ENCODE peak calls at places on chromosomes 5 and 9, in seven cellular contexts. One of them, this sample, is unnamed.

GRCh38 chr9:129259373-129259772 is 81.3 kb upstream of the IER5L start:
- DNase-seq in A549: no peak
- DNase-seq in HCT116: no peak
- DNase-seq in endothelial cell of umbilical vein: no peak
- DNase-seq in HepG2: no peak
- DNase-seq in K562: no peak
- DNase-seq in H1: no peak
- DNase-seq in this sample: no peak

GRCh38 chr9:37290881-37291485 is 131.5 kb upstream of the GRHPR start:
- DNase-seq in A549: peak
- DNase-seq in HCT116: peak
- DNase-seq in endothelial cell of umbilical vein: peak
- DNase-seq in HepG2: no peak
- DNase-seq in K562: no peak
- DNase-seq in H1: no peak
- DNase-seq in this sample: peak

GRCh38 chr5:93583525-93583798 is 440 bp downstream of the NR2F1 start:
- DNase-seq in A549: peak
- DNase-seq in HCT116: no peak
- DNase-seq in endothelial cell of umbilical vein: no peak
- DNase-seq in HepG2: no peak
- DNase-seq in K562: no peak
- DNase-seq in H1: no peak
- DNase-seq in this sample: no peak

GRCh38 chr9:127557998-127558546 is 54.0 kb upstream of the STXBP1 start:
- DNase-seq in A549: no peak
- DNase-seq in HCT116: no peak
- DNase-seq in endothelial cell of umbilical vein: no peak
- DNase-seq in HepG2: no peak
- DNase-seq in K562: no peak
- DNase-seq in H1: no peak
- DNase-seq in this sample: no peak

GRCh38 chr5:170145462-170145861 is 39.8 kb downstream of the FOXI1 start:
- DNase-seq in A549: peak
- DNase-seq in HCT116: peak
- DNase-seq in endothelial cell of umbilical vein: no peak
- DNase-seq in HepG2: no peak
- DNase-seq in K562: peak
- DNase-seq in H1: no peak
- DNase-seq in this sample: peak

GRCh38 chr5:111668713-111669112 is 88.3 kb downstream of the NREP start:
- DNase-seq in A549: no peak
- DNase-seq in HCT116: no peak
- DNase-seq in endothelial cell of umbilical vein: no peak
- DNase-seq in HepG2: no peak
- DNase-seq in K562: no peak
- DNase-seq in H1: no peak
- DNase-seq in this sample: no peak

GRCh38 chr5:93145767-93146166 is 435.3 kb downstream of the NR2F1-AS1 start:
- DNase-seq in A549: no peak
- DNase-seq in HCT116: no peak
- DNase-seq in endothelial cell of umbilical vein: no peak
- DNase-seq in HepG2: no peak
- DNase-seq in K562: no peak
- DNase-seq in H1: no peak
- DNase-seq in this sample: no peak

GRCh38 chr9:114001794-114002261 is 76.3 kb downstream of the AMBP start:
- DNase-seq in A549: no peak
- DNase-seq in HCT116: no peak
- DNase-seq in endothelial cell of umbilical vein: no peak
- DNase-seq in HepG2: no peak
- DNase-seq in K562: no peak
- DNase-seq in H1: no peak
- DNase-seq in this sample: no peak

GRCh38 chr9:78856781-78857180 is 559.9 kb downstream of the PSAT1 start:
- DNase-seq in A549: no peak
- DNase-seq in HCT116: no peak
- DNase-seq in endothelial cell of umbilical vein: no peak
- DNase-seq in HepG2: no peak
- DNase-seq in K562: no peak
- DNase-seq in H1: no peak
- DNase-seq in this sample: no peak

GRCh38 chr5:86917117-86917579 is 299.4 kb downstream of the COX7C start:
- DNase-seq in A549: peak
- DNase-seq in HCT116: no peak
- DNase-seq in endothelial cell of umbilical vein: peak
- DNase-seq in HepG2: no peak
- DNase-seq in K562: peak
- DNase-seq in H1: no peak
- DNase-seq in this sample: peak

GRCh38 chr5:180291234-180291940 is 496 bp downstream of the MAPK9 start:
- DNase-seq in A549: no peak
- DNase-seq in HCT116: no peak
- DNase-seq in endothelial cell of umbilical vein: peak
- DNase-seq in HepG2: no peak
- DNase-seq in K562: peak
- DNase-seq in H1: no peak
- DNase-seq in this sample: peak

GRCh38 chr5:132259061-132259851 is 1.8 kb downstream of the PDLIM4 start:
- DNase-seq in A549: no peak
- DNase-seq in HCT116: no peak
- DNase-seq in endothelial cell of umbilical vein: peak
- DNase-seq in HepG2: no peak
- DNase-seq in K562: peak
- DNase-seq in H1: no peak
- DNase-seq in this sample: no peak

GRCh38 chr5:159915913-159916840 is at the start of gene ADRA1B:
- DNase-seq in A549: peak
- DNase-seq in HCT116: no peak
- DNase-seq in endothelial cell of umbilical vein: peak
- DNase-seq in HepG2: peak
- DNase-seq in K562: peak
- DNase-seq in H1: peak
- DNase-seq in this sample: peak

GRCh38 chr9:124947727-124948391 is 7.0 kb upstream of the GOLGA1 start:
- DNase-seq in A549: no peak
- DNase-seq in HCT116: no peak
- DNase-seq in endothelial cell of umbilical vein: no peak
- DNase-seq in HepG2: no peak
- DNase-seq in K562: no peak
- DNase-seq in H1: no peak
- DNase-seq in this sample: no peak

GRCh38 chr9:12843735-12844134 is 68.9 kb downstream of the LURAP1L start:
- DNase-seq in A549: no peak
- DNase-seq in HCT116: no peak
- DNase-seq in endothelial cell of umbilical vein: no peak
- DNase-seq in HepG2: no peak
- DNase-seq in K562: no peak
- DNase-seq in H1: no peak
- DNase-seq in this sample: no peak

GRCh38 chr9:113631811-113632665 is 168.5 kb downstream of the RGS3 start:
- DNase-seq in A549: no peak
- DNase-seq in HCT116: no peak
- DNase-seq in endothelial cell of umbilical vein: no peak
- DNase-seq in HepG2: no peak
- DNase-seq in K562: no peak
- DNase-seq in H1: no peak
- DNase-seq in this sample: no peak

GRCh38 chr9:19804431-19804830 is 15.6 kb upstream of the SLC24A2 start:
- DNase-seq in A549: no peak
- DNase-seq in HCT116: no peak
- DNase-seq in endothelial cell of umbilical vein: no peak
- DNase-seq in HepG2: no peak
- DNase-seq in K562: no peak
- DNase-seq in H1: no peak
- DNase-seq in this sample: no peak

GRCh38 chr5:119269061-119269579 is 86.7 kb upstream of the TNFAIP8 start:
- DNase-seq in A549: peak
- DNase-seq in HCT116: peak
- DNase-seq in endothelial cell of umbilical vein: peak
- DNase-seq in HepG2: peak
- DNase-seq in K562: peak
- DNase-seq in H1: no peak
- DNase-seq in this sample: peak

DNA sequence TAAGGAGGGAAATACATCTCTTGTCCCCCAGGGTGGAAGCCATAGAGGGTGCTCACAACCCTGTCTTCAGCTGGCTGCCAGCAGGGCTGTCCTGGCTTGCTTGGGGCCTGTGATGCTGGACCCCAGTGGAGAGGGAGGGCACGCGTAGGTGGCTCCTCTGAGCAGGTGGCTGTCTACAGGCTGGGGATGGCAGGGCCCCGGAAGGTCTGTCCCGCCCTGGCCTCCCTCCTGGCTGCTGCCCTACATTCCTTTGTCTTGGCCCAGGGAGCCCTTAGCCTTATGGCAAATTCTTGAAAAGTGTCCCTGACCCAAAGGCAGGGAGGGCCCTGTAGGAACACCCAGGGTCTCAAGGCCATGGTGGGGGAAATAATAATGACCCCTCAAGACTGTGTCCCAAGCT is 224.4 kb downstream of the HSPA4 start:
- DNase-seq in A549: no peak
- DNase-seq in HCT116: no peak
- DNase-seq in endothelial cell of umbilical vein: no peak
- DNase-seq in HepG2: no peak
- DNase-seq in K562: no peak
- DNase-seq in H1: no peak
- DNase-seq in this sample: no peak
- TF ChIP-seq CTCF in A549: no peak
- TF ChIP-seq CTCF in HCT116: no peak
- TF ChIP-seq CTCF in endothelial cell of umbilical vein: no peak
- TF ChIP-seq CTCF in HepG2: no peak
- TF ChIP-seq CTCF in K562: no peak
- TF ChIP-seq CTCF in H1: no peak
- TF ChIP-seq CTCF in this sample: no peak

DNA sequence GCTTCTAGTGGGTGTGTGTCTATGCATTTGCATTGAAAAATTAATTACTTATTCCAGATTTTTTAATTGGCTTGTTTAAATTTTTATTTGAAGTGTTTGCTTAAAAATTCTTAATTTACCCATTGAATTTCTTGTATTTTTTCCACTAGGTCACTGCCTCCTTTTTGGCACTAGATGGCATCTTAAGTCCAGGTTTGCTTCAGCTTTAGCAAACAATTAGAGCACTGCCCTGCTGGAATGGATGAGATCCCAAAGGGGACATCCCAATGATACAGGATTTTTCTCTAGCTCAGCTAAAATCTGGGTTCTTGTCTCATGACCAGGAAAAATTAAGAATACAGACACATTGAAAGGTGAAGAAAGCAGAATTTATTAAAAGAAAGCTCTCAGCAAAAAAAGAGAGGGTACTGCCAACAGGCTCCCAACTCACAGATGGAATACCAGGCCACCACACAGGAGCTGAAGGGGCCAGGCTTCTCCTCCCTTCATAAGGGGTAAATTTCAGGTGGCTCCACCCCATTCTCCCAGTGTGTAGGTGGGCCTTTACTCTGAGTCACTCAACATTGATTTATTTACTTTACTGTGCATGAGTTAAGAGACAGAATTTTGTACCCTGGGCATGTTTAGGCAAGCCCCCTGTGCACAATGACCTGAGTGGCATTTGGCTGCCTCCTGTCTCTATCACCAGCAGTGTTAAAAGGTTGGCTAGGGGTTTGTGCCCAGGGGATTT is 532.4 kb downstream of the ANXA1 start:
- DNase-seq in A549: peak
- DNase-seq in HCT116: peak
- DNase-seq in endothelial cell of umbilical vein: peak
- DNase-seq in HepG2: peak
- DNase-seq in K562: peak
- DNase-seq in H1: peak
- DNase-seq in this sample: peak
- TF ChIP-seq MAX in A549: no peak
- TF ChIP-seq MAX in HCT116: no peak
- TF ChIP-seq MAX in endothelial cell of umbilical vein: no peak
- TF ChIP-seq MAX in HepG2: no peak
- TF ChIP-seq MAX in K562: no peak
- TF ChIP-seq MAX in H1: no peak
- TF ChIP-seq MAX in this sample: no peak

GRCh38 chr5:40410231-40410861 is 269.4 kb upstream of the PTGER4 start:
- DNase-seq in A549: no peak
- DNase-seq in HCT116: no peak
- DNase-seq in endothelial cell of umbilical vein: peak
- DNase-seq in HepG2: no peak
- DNase-seq in K562: no peak
- DNase-seq in H1: no peak
- DNase-seq in this sample: peak

GRCh38 chr5:40413747-40414146 is 266.0 kb upstream of the PTGER4 start:
- DNase-seq in A549: no peak
- DNase-seq in HCT116: no peak
- DNase-seq in endothelial cell of umbilical vein: no peak
- DNase-seq in HepG2: no peak
- DNase-seq in K562: no peak
- DNase-seq in H1: no peak
- DNase-seq in this sample: no peak

GRCh38 chr5:40414922-40415321 is 264.8 kb upstream of the PTGER4 start:
- DNase-seq in A549: no peak
- DNase-seq in HCT116: no peak
- DNase-seq in endothelial cell of umbilical vein: no peak
- DNase-seq in HepG2: no peak
- DNase-seq in K562: no peak
- DNase-seq in H1: no peak
- DNase-seq in this sample: no peak

GRCh38 chr5:40409600-40409999 is 270.1 kb upstream of the PTGER4 start:
- DNase-seq in A549: no peak
- DNase-seq in HCT116: no peak
- DNase-seq in endothelial cell of umbilical vein: no peak
- DNase-seq in HepG2: no peak
- DNase-seq in K562: no peak
- DNase-seq in H1: no peak
- DNase-seq in this sample: peak

DNA sequence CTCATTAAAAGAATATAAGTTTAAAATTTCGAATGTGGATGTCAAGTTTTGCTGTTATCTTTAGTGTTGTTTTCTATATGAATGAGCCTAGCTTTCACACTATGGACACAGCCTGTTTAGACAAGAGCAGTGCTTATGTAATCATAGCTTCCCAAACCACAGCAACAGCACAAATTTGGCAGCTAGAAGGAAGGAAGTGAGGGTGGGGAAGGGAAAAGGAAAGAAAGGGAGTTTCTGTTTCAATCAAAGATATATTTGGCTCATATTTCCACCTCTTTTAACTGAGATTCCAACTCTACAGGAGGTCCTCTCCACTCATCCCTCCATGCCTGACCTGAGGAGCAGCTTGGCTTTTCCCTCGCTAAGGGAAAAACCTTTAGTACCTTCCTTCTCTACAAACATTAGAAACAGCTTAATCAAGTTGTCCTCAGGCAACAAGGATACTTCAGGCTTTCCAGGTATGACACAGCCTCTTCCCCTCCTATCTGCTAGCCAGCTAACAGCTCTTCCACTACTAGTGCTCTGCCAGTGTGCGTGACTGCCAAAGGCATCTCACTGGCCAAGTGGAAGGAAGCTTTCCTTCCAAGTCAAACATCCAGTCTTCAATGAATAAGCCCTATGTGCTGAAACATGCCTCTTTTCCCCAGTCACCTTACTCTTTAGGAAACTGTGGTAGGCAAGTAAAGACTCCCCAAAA is 268.6 kb upstream of the PTGER4 start:
- DNase-seq in A549: no peak
- DNase-seq in HCT116: no peak
- DNase-seq in endothelial cell of umbilical vein: no peak
- DNase-seq in HepG2: no peak
- DNase-seq in K562: no peak
- DNase-seq in H1: no peak
- DNase-seq in this sample: peak
- H3K4me3 ChIP-seq in A549: no peak
- H3K4me3 ChIP-seq in HCT116: no peak
- H3K4me3 ChIP-seq in endothelial cell of umbilical vein: no peak
- H3K4me3 ChIP-seq in HepG2: no peak
- H3K4me3 ChIP-seq in K562: no peak
- H3K4me3 ChIP-seq in H1: no peak
- H3K4me3 ChIP-seq in this sample: no peak

GRCh38 chr9:136451221-136451877 is 11.7 kb upstream of the INPP5E start:
- DNase-seq in A549: no peak
- DNase-seq in HCT116: no peak
- DNase-seq in endothelial cell of umbilical vein: no peak
- DNase-seq in HepG2: no peak
- DNase-seq in K562: no peak
- DNase-seq in H1: no peak
- DNase-seq in this sample: no peak
- TF ChIP-seq CTCF in A549: peak
- TF ChIP-seq CTCF in HCT116: peak
- TF ChIP-seq CTCF in endothelial cell of umbilical vein: no peak
- TF ChIP-seq CTCF in HepG2: no peak
- TF ChIP-seq CTCF in K562: no peak
- TF ChIP-seq CTCF in H1: no peak
- TF ChIP-seq CTCF in this sample: no peak